ENCODE peak calls at places on chromosome 20, in nine cellular contexts. Y, L, N, H, J, T, B, O and E are unnamed samples.

GRCh38 chr20:21622097-21622496 is 83.4 kb upstream of the PAX1 start:
- DNase-seq in Y (no peak), L (peak; percentile 79), N (no peak), H (no peak), J (no peak), T (no peak), B (no peak), O (no peak), E (no peak)

GRCh38 chr20:34472246-34472925 is 43.8 kb upstream of the DYNLRB1 start:
- DNase-seq in Y (peak; percentile 9), L (no peak), N (peak; percentile 67), H (no peak), J (peak; percentile 61), T (no peak), B (no peak), O (no peak), E (peak; percentile 39)

GRCh38 chr20:38153011-38153329 is 12.1 kb downstream of the TGM2 start:
- DNase-seq in Y (no peak), L (no peak), N (no peak), H (no peak), J (no peak), T (no peak), B (no peak), O (no peak), E (no peak)

GRCh38 chr20:63082308-63082938 is 75.7 kb upstream of the BHLHE23 start:
- DNase-seq in Y (peak; percentile 80), L (peak; percentile 83), N (peak; percentile 13), H (peak; percentile 36), J (peak; percentile 11), T (no peak), B (peak; percentile 86), O (no peak), E (no peak)

GRCh38 chr20:10314198-10314597 is 95.6 kb downstream of the SNAP25 start:
- DNase-seq in Y (no peak), L (no peak), N (no peak), H (no peak), J (peak; percentile 79), T (no peak), B (no peak), O (no peak), E (peak; percentile 17)

GRCh38 chr20:36035720-36036119 is 67.3 kb downstream of the CNBD2 start:
- DNase-seq in Y (no peak), L (no peak), N (no peak), H (no peak), J (no peak), T (no peak), B (no peak), O (no peak), E (no peak)

GRCh38 chr20:38270869-38271608 is 10.5 kb upstream of the KIAA1755 start:
- DNase-seq in Y (no peak), L (no peak), N (peak; percentile 89), H (no peak), J (peak; percentile 99), T (peak; percentile 92), B (no peak), O (no peak), E (no peak)

GRCh38 chr20:35021831-35022230 is 66.2 kb downstream of the MYH7B start:
- DNase-seq in Y (no peak), L (peak; percentile 4), N (no peak), H (no peak), J (no peak), T (no peak), B (no peak), O (no peak), E (no peak)

GRCh38 chr20:62365814-62366369 is 1.2 kb downstream of the LAMA5 start:
- DNase-seq in Y (peak; percentile 45), L (peak; percentile 90), N (no peak), H (no peak), J (no peak), T (no peak), B (peak; percentile 67), O (no peak), E (peak; percentile 61)

GRCh38 chr20:9789136-9789535 is 49.7 kb downstream of the PAK5 start:
- DNase-seq in Y (no peak), L (no peak), N (no peak), H (no peak), J (no peak), T (no peak), B (no peak), O (no peak), E (no peak)

GRCh38 chr20:18101125-18101820 is 36.4 kb upstream of the KAT14 start:
- DNase-seq in Y (no peak), L (no peak), N (no peak), H (no peak), J (no peak), T (no peak), B (peak; percentile 85), O (no peak), E (no peak)

GRCh38 chr20:63947638-63948456 is 8.4 kb downstream of the UCKL1 start:
- DNase-seq in Y (no peak), L (no peak), N (no peak), H (peak; percentile 41), J (no peak), T (no peak), B (no peak), O (no peak), E (no peak)

GRCh38 chr20:62814060-62814708 is 2.7 kb upstream of the COL9A3 start:
- DNase-seq in Y (no peak), L (no peak), N (no peak), H (no peak), J (no peak), T (no peak), B (no peak), O (no peak), E (no peak)

GRCh38 chr20:10629946-10630345 is 43.9 kb downstream of the JAG1 start:
- DNase-seq in Y (no peak), L (peak; percentile 90), N (no peak), H (no peak), J (no peak), T (no peak), B (no peak), O (no peak), E (no peak)

GRCh38 chr20:3408251-3408637 is 775 bp upstream of the DNAAF9 start:
- DNase-seq in Y (no peak), L (no peak), N (no peak), H (no peak), J (no peak), T (no peak), B (no peak), O (no peak), E (no peak)

GRCh38 chr20:1920252-1920651 is 25.0 kb downstream of the SIRPA start:
- DNase-seq in Y (no peak), L (no peak), N (peak; percentile 56), H (no peak), J (no peak), T (no peak), B (no peak), O (no peak), E (no peak)

GRCh38 chr20:3330046-3330741 is 77.3 kb downstream of the DNAAF9 start:
- DNase-seq in Y (no peak), L (no peak), N (peak; percentile 88), H (no peak), J (peak; percentile 59), T (no peak), B (no peak), O (no peak), E (no peak)

GRCh38 chr20:24303393-24303792 is 166.0 kb upstream of the SYNDIG1 start:
- DNase-seq in Y (no peak), L (no peak), N (peak; percentile 29), H (no peak), J (no peak), T (no peak), B (no peak), O (no peak), E (peak; percentile 33)